ENCODE peak calls at places on chromosome 13, in four cellular contexts. One of them, this sample, is unnamed.

GRCh38 chr13:46728777-46729176 is 68.2 kb downstream of the ESD start:
- DNase-seq in HepG2: peak
- DNase-seq in GM12878: no peak
- DNase-seq in K562: peak
- DNase-seq in this sample: no peak

GRCh38 chr13:44932850-44933251 is 56.4 kb downstream of the NUFIP1 start:
- DNase-seq in GM12878: no peak
- DNase-seq in K562: no peak
- DNase-seq in HepG2: no peak
- DNase-seq in this sample: peak

GRCh38 chr13:99256709-99257108 is 1.5 kb downstream of the GPR18 start:
- DNase-seq in HepG2: no peak
- DNase-seq in K562: no peak
- DNase-seq in GM12878: no peak
- DNase-seq in this sample: no peak

GRCh38 chr13:30968734-30969335 is 36.4 kb downstream of the TEX26 start:
- DNase-seq in K562: no peak
- DNase-seq in GM12878: no peak
- DNase-seq in HepG2: no peak
- DNase-seq in this sample: no peak

GRCh38 chr13:32246468-32246867 is 68.7 kb downstream of the ZAR1L start:
- DNase-seq in HepG2: peak
- DNase-seq in K562: peak
- DNase-seq in GM12878: no peak
- DNase-seq in this sample: peak

GRCh38 chr13:96391606-96392005 is 301.7 kb downstream of the HS6ST3 start:
- DNase-seq in GM12878: no peak
- DNase-seq in HepG2: no peak
- DNase-seq in K562: no peak
- DNase-seq in this sample: no peak

GRCh38 chr13:28716511-28716910 is 2.3 kb downstream of the SLC46A3 start:
- DNase-seq in HepG2: no peak
- DNase-seq in GM12878: no peak
- DNase-seq in K562: no peak
- DNase-seq in this sample: peak

GRCh38 chr13:37340911-37341670 is 235.6 kb upstream of the CSNK1A1L start:
- DNase-seq in K562: no peak
- DNase-seq in HepG2: no peak
- DNase-seq in GM12878: no peak
- DNase-seq in this sample: no peak

GRCh38 chr13:73633817-73634449 is 500.3 kb downstream of the KLF12 start:
- DNase-seq in GM12878: no peak
- DNase-seq in HepG2: no peak
- DNase-seq in K562: no peak
- DNase-seq in this sample: no peak

GRCh38 chr13:79997244-79997643 is 343.7 kb downstream of the SPRY2 start:
- DNase-seq in GM12878: no peak
- DNase-seq in HepG2: no peak
- DNase-seq in K562: no peak
- DNase-seq in this sample: no peak

GRCh38 chr13:79998386-79998785 is 342.5 kb downstream of the SPRY2 start:
- DNase-seq in GM12878: no peak
- DNase-seq in HepG2: no peak
- DNase-seq in K562: no peak
- DNase-seq in this sample: no peak

GRCh38 chr13:79992111-79992510 is 348.8 kb downstream of the SPRY2 start:
- DNase-seq in GM12878: no peak
- DNase-seq in K562: no peak
- DNase-seq in HepG2: no peak
- DNase-seq in this sample: no peak

GRCh38 chr13:79999601-80000000 is 341.3 kb downstream of the SPRY2 start:
- DNase-seq in HepG2: no peak
- DNase-seq in K562: no peak
- DNase-seq in GM12878: no peak
- DNase-seq in this sample: no peak

GRCh38 chr13:79995334-79995733 is 345.6 kb downstream of the SPRY2 start:
- DNase-seq in GM12878: no peak
- DNase-seq in HepG2: no peak
- DNase-seq in K562: no peak
- DNase-seq in this sample: peak
- TF ChIP-seq POLR2AphosphoS5 in GM12878: no peak
- TF ChIP-seq POLR2AphosphoS5 in HepG2: no peak
- TF ChIP-seq POLR2AphosphoS5 in K562: no peak
- TF ChIP-seq POLR2AphosphoS5 in this sample: no peak

DNA sequence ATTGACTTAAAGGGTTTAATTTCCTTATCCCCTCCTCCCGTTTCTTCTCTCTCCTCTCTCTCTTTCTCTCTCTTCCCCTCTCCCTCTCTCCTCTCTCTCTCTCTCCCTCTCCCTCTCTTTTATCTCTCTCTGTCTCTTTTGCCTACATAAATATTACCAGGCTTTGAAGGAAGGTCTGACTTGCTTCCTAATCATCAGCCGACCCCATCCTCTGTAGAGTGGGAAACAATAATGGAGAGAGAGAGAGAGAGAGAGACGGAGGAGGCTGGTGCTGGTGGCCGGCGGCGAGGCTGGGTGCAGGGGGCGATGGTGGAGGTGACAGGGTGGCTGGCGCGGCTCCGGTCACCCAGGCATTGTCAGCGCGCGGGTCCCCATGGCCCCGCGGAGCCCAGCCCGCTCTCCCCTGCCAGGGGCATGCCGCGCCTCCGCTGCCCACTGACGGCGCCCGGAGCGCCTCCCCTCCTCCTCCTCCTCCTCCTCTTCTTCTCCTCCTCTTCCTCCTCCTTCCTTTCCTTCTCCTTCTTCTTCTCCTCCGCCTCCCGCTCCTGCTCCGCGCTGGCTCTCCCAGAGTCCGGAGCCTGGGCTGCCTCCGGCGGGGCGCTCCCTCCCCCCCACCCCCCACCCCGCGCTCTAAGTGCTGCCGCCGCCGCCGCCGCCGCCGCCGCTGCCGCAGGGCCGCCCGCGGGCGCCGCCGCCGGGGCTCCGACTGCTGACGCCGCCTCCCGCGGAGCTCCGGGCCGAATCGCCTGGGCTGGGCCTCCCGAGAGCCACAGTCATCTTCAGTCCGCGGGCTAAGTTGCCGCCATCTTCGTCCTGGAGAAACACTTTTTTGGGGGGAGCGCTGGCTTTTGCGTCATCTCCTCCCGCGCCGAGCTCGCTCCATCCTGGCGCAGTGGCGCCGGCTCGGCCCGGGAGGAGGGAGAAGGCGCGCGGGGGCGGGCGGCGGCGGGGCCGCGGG is 348.4 kb downstream of the LIG4 start:
- DNase-seq in K562: peak
- DNase-seq in HepG2: no peak
- DNase-seq in GM12878: no peak
- DNase-seq in this sample: peak
- H3K4me2 ChIP-seq in K562: peak
- H3K4me2 ChIP-seq in HepG2: peak
- H3K4me2 ChIP-seq in GM12878: no peak
- H3K4me2 ChIP-seq in this sample: peak

DNA sequence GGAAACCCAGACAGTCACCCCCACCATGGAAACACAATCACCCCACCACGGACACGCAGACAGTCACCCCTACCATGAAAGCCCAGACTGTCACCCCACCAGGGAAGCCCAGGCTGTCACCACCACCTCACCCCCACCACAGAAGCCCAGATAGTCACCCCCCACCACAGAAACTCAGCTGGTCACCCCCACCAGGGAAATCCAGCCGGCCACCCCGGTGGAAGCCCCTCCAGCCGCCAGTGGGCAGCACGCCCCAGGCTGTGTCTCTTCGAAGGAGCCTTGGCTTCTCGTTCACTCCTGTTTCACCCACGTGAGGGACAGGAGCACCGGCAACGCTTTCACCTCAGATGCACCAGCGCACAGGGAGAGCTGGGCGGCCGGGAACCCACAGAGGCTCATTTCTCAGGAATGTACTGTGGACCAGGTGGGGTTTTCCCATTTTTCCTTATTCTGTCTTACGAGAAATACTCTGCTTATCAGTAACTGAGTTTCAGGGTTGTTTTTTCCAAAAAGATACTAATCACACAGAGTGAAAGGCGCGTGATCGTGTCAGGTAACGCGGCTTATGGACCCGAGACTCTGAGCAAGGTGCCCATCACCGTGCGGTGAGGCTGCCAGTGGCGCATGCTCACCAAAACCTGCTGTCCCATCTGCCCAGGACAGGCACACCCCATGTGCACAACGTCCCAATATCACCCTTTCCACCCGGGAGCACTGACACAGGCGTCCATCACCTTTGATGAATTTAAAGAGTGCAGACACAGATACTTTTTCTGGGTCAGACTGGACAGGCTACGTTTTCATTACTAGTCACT is 28.0 kb downstream of the CARS2 start:
- DNase-seq in GM12878: no peak
- DNase-seq in K562: no peak
- DNase-seq in HepG2: no peak
- DNase-seq in this sample: no peak
- TF ChIP-seq MYC in GM12878: no peak
- TF ChIP-seq MYC in K562: no peak
- TF ChIP-seq MYC in HepG2: no peak
- TF ChIP-seq MYC in this sample: no peak

GRCh38 chr13:103883152-103883551 is 816.9 kb upstream of the SLC10A2 start:
- DNase-seq in GM12878: no peak
- DNase-seq in HepG2: peak
- DNase-seq in K562: no peak
- DNase-seq in this sample: peak
- TF ChIP-seq POLR2AphosphoS5 in GM12878: no peak
- TF ChIP-seq POLR2AphosphoS5 in HepG2: no peak
- TF ChIP-seq POLR2AphosphoS5 in K562: no peak
- TF ChIP-seq POLR2AphosphoS5 in this sample: peak

GRCh38 chr13:53901593-53901992 is 873.0 kb downstream of the OLFM4 start:
- DNase-seq in GM12878: no peak
- DNase-seq in K562: no peak
- DNase-seq in HepG2: no peak
- DNase-seq in this sample: no peak
- H3K4me2 ChIP-seq in GM12878: no peak
- H3K4me2 ChIP-seq in K562: no peak
- H3K4me2 ChIP-seq in HepG2: no peak
- H3K4me2 ChIP-seq in this sample: no peak

GRCh38 chr13:41802684-41803554 is 158.0 kb downstream of the VWA8 start:
- DNase-seq in HepG2: no peak
- DNase-seq in K562: no peak
- DNase-seq in GM12878: no peak
- DNase-seq in this sample: no peak
- TF ChIP-seq MYC in HepG2: no peak
- TF ChIP-seq MYC in K562: no peak
- TF ChIP-seq MYC in GM12878: no peak
- TF ChIP-seq MYC in this sample: no peak

DNA sequence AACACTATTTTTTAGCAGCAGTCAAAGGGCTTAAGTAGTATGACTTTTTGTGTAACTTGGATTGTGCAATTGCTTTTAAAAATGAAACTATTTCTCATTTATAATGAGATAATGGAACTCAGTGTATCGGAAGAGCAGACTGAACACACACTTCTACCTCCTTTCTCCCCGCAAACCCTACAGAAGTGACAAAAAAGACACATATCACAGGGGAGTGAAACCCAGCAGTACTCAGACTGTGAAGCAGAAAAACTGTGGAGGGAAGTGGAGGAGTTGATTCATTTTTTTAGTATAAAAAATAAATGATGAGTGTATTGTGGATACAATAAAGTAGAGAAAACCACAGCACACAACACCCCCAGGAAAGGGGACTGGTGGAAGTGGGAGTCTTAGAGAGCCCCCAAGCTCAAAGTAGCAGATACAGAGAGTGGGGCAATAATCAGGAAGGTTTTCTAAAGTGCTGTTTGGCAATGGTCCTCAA is 9.7 kb downstream of the LPAR6 start:
- DNase-seq in K562: no peak
- DNase-seq in HepG2: no peak
- DNase-seq in GM12878: peak
- DNase-seq in this sample: no peak
- TF ChIP-seq POLR2AphosphoS5 in K562: no peak
- TF ChIP-seq POLR2AphosphoS5 in HepG2: no peak
- TF ChIP-seq POLR2AphosphoS5 in GM12878: no peak
- TF ChIP-seq POLR2AphosphoS5 in this sample: no peak

This sample was measured in endothelial cell of umbilical vein.